ENCODE peak calls at places on chromosomes 11 and 22, in ten cellular contexts. F is PC-3, K is colonic mucosa, M is aorta, Y is body of pancreas, N is ovary, U is HepG2, X is heart left ventricle, T is sigmoid colon, V is right lobe of liver. S is an unnamed sample.

GRCh38 chr22:40462195-40462988 is 92.0 kb downstream of the SGSM3 start:
- DNase-seq in F (no peak), K (no peak), M (no peak), Y (no peak), N (no peak), U (peak; percentile 9), X (no peak), T (no peak), V (no peak), S (no peak)

GRCh38 chr11:31045335-31045734 is 324.2 kb downstream of the DCDC1 start:
- DNase-seq in F (peak; percentile 11), K (no peak), M (no peak), Y (no peak), N (no peak), U (peak; percentile 27), X (no peak), T (no peak), V (no peak), S (no peak)

GRCh38 chr11:31822604-31823371 is 11.7 kb upstream of the PAX6 start:
- DNase-seq in F (no peak), K (no peak), M (no peak), Y (no peak), N (no peak), U (no peak), X (no peak), T (no peak), V (no peak), S (no peak)

GRCh38 chr11:129896062-129896461 is 684 bp upstream of the NFRKB start:
- DNase-seq in F (no peak), K (no peak), M (no peak), Y (no peak), N (no peak), U (no peak), X (no peak), T (no peak), V (no peak), S (no peak)

GRCh38 chr11:58023435-58023931 is at the start of gene OR9Q1:
- DNase-seq in F (no peak), K (no peak), M (no peak), Y (no peak), N (no peak), U (no peak), X (no peak), T (no peak), V (no peak), S (no peak)

GRCh38 chr11:73576226-73576625 is 21.7 kb downstream of the FAM168A start:
- DNase-seq in F (no peak), K (no peak), M (no peak), Y (no peak), N (no peak), U (no peak), X (no peak), T (no peak), V (no peak), S (no peak)

GRCh38 chr11:72223615-72224586 is 666 bp upstream of the INPPL1 start:
- DNase-seq in F (peak; percentile 60), K (peak; percentile 80), M (peak; percentile 85), Y (peak; percentile 59), N (peak; percentile 85), U (no peak), X (peak; percentile 89), T (peak; percentile 95), V (peak; percentile 83), S (peak; percentile 74)

GRCh38 chr11:123741159-123741951 is at the start of gene ZNF202:
- DNase-seq in F (peak; percentile 92), K (peak; percentile 93), M (peak; percentile 96), Y (peak; percentile 89), N (peak; percentile 87), U (peak; percentile 79), X (peak; percentile 96), T (peak; percentile 95), V (peak; percentile 93), S (peak; percentile 94)

GRCh38 chr11:72263363-72263762 is 19.4 kb upstream of the PHOX2A start:
- DNase-seq in F (peak; percentile 51), K (no peak), M (no peak), Y (no peak), N (no peak), U (no peak), X (no peak), T (no peak), V (no peak), S (no peak)

GRCh38 chr11:86548278-86548917 is 124.0 kb downstream of the ME3 start:
- DNase-seq in F (no peak), K (no peak), M (no peak), Y (no peak), N (no peak), U (no peak), X (no peak), T (no peak), V (no peak), S (no peak)

GRCh38 chr22:32204856-32205722 is at the start of gene RFPL2:
- DNase-seq in F (no peak), K (no peak), M (no peak), Y (peak; percentile 60), N (no peak), U (peak; percentile 61), X (no peak), T (no peak), V (peak; percentile 64), S (peak; percentile 78)

GRCh38 chr11:134566311-134566710 is 154.3 kb upstream of the B3GAT1 start:
- DNase-seq in F (no peak), K (no peak), M (no peak), Y (no peak), N (no peak), U (no peak), X (no peak), T (no peak), V (no peak), S (no peak)

GRCh38 chr11:116925050-116925449 is 87.6 kb upstream of the APOA1 start:
- DNase-seq in F (no peak), K (no peak), M (no peak), Y (no peak), N (no peak), U (no peak), X (no peak), T (no peak), V (no peak), S (no peak)

GRCh38 chr11:104618949-104619348 is 279.3 kb downstream of the CASP12 start:
- DNase-seq in F (no peak), K (no peak), M (no peak), Y (no peak), N (no peak), U (no peak), X (no peak), T (no peak), V (no peak), S (no peak)

GRCh38 chr11:104619751-104620150 is 278.5 kb downstream of the CASP12 start:
- DNase-seq in F (no peak), K (no peak), M (no peak), Y (no peak), N (no peak), U (no peak), X (no peak), T (no peak), V (no peak), S (no peak)

GRCh38 chr11:104624021-104624420 is 274.2 kb downstream of the CASP12 start:
- DNase-seq in F (peak; percentile 12), K (no peak), M (no peak), Y (no peak), N (no peak), U (no peak), X (no peak), T (no peak), V (no peak), S (no peak)

GRCh38 chr11:104623518-104623917 is 274.7 kb downstream of the CASP12 start:
- DNase-seq in F (peak; percentile 89), K (no peak), M (no peak), Y (no peak), N (no peak), U (no peak), X (no peak), T (no peak), V (no peak), S (no peak)

GRCh38 chr11:104620991-104621390 is 277.3 kb downstream of the CASP12 start:
- DNase-seq in F (no peak), K (no peak), M (no peak), Y (no peak), N (no peak), U (no peak), X (no peak), T (no peak), V (no peak), S (no peak)
- H3K4me1 ChIP-seq in F (peaks cover 26% of the 10 kb centered on the region), K (no peaks in the 10 kb centered on the region), M (no peaks in the 10 kb centered on the region), Y (no peaks in the 10 kb centered on the region), N (no peaks in the 10 kb centered on the region), U (no peaks in the 10 kb centered on the region), X (peaks cover 27% of the 10 kb centered on the region), T (no peaks in the 10 kb centered on the region), V (no peaks in the 10 kb centered on the region), S (no peaks in the 10 kb centered on the region)

GRCh38 chr11:120091121-120091520 is 46.8 kb downstream of the TRIM29 start:
- DNase-seq in F (no peak), K (no peak), M (no peak), Y (no peak), N (no peak), U (no peak), X (no peak), T (no peak), V (no peak), S (no peak)
- H3K27me3 ChIP-seq in F (peaks cover 76% of the 10 kb centered on the region), K (no peaks in the 10 kb centered on the region), M (no peaks in the 10 kb centered on the region), Y (no peaks in the 10 kb centered on the region), N (no peaks in the 10 kb centered on the region), U (peaks cover 47% of the 10 kb centered on the region), X (no peaks in the 10 kb centered on the region), T (no peaks in the 10 kb centered on the region), V (no peaks in the 10 kb centered on the region), S (no peaks in the 10 kb centered on the region)

GRCh38 chr22:19607198-19608113 is 83.2 kb upstream of the CLDN5 start:
- DNase-seq in F (peak; percentile 78), K (no peak), M (no peak), Y (peak; percentile 63), N (peak; percentile 47), U (no peak), X (no peak), T (no peak), V (peak; percentile 96), S (no peak)
- H3K4me3 ChIP-seq in F (peak overlapping the region; percentile 45), K (no peak overlapping the region), M (no peak overlapping the region), Y (no peak overlapping the region), N (no peak overlapping the region), U (no peak overlapping the region), X (no peak overlapping the region), T (no peak overlapping the region), V (peak overlapping the region; percentile 12), S (no peak overlapping the region)

GRCh38 chr11:3836903-3837302 is 3.9 kb downstream of the RHOG start:
- DNase-seq in F (no peak), K (no peak), M (peak; percentile 79), Y (no peak), N (no peak), U (no peak), X (peak; percentile 84), T (no peak), V (peak; percentile 73), S (no peak)

GRCh38 chr11:3835752-3836151 is 5.0 kb downstream of the RHOG start:
- DNase-seq in F (no peak), K (no peak), M (peak; percentile 56), Y (no peak), N (no peak), U (no peak), X (peak; percentile 73), T (no peak), V (no peak), S (no peak)

GRCh38 chr11:3840289-3840869 is 380 bp downstream of the RHOG start:
- DNase-seq in F (no peak), K (no peak), M (peak; percentile 58), Y (no peak), N (peak; percentile 42), U (no peak), X (no peak), T (no peak), V (no peak), S (no peak)

GRCh38 chr11:3838504-3838903 is 2.3 kb downstream of the RHOG start:
- DNase-seq in F (no peak), K (no peak), M (peak; percentile 5), Y (no peak), N (no peak), U (no peak), X (no peak), T (no peak), V (no peak), S (no peak)

GRCh38 chr11:3837793-3838192 is 3.0 kb downstream of the RHOG start:
- DNase-seq in F (no peak), K (peak; percentile 49), M (peak; percentile 81), Y (no peak), N (no peak), U (no peak), X (peak; percentile 70), T (peak; percentile 76), V (peak; percentile 65), S (no peak)
- H3K4me1 ChIP-seq in F (peaks cover 17% of the 10 kb centered on the region), K (peaks cover 17% of the 10 kb centered on the region), M (no peaks in the 10 kb centered on the region), Y (peaks cover 40% of the 10 kb centered on the region), N (peaks cover 19% of the 10 kb centered on the region), U (peaks cover 59% of the 10 kb centered on the region), X (peaks cover 70% of the 10 kb centered on the region), T (peaks cover 37% of the 10 kb centered on the region), V (peaks cover 5% of the 10 kb centered on the region), S (no peaks in the 10 kb centered on the region)

S was measured in BE2C.